ENCODE peak calls at places on chromosomes 1 and 21, in nine cellular contexts. One of them, this sample, is unnamed.

GRCh38 chr21:37908691-37909090 is 7.6 kb downstream of the KCNJ6 start:
- DNase-seq in adrenal gland: no peak
- DNase-seq in ELF-1: no peak
- DNase-seq in naive thymus-derived CD4-positive, alpha-beta T cell: no peak
- DNase-seq in NCI-H2107: no peak
- DNase-seq in stimulated activated CD4-positive, alpha-beta T cell treated with anti-CD3 and anti-CD28 coated beads, Interleukin-4, amount 100 ng/mL, for 48 hours: no peak
- DNase-seq in RWPE2: no peak
- DNase-seq in GM12865: no peak
- DNase-seq in NCI-H1048: no peak
- DNase-seq in this sample: no peak

GRCh38 chr1:31505884-31506497 is 70.3 kb upstream of the TINAGL1 start:
- DNase-seq in adrenal gland: no peak
- DNase-seq in ELF-1: no peak
- DNase-seq in naive thymus-derived CD4-positive, alpha-beta T cell: peak
- DNase-seq in NCI-H2107: no peak
- DNase-seq in stimulated activated CD4-positive, alpha-beta T cell treated with anti-CD3 and anti-CD28 coated beads, Interleukin-4, amount 100 ng/mL, for 48 hours: no peak
- DNase-seq in RWPE2: no peak
- DNase-seq in GM12865: peak
- DNase-seq in NCI-H1048: no peak
- DNase-seq in this sample: peak

GRCh38 chr1:234313171-234313570 is 60.1 kb upstream of the COA6 start:
- DNase-seq in adrenal gland: no peak
- DNase-seq in ELF-1: no peak
- DNase-seq in naive thymus-derived CD4-positive, alpha-beta T cell: no peak
- DNase-seq in NCI-H2107: no peak
- DNase-seq in stimulated activated CD4-positive, alpha-beta T cell treated with anti-CD3 and anti-CD28 coated beads, Interleukin-4, amount 100 ng/mL, for 48 hours: peak
- DNase-seq in RWPE2: no peak
- DNase-seq in GM12865: no peak
- DNase-seq in NCI-H1048: no peak
- DNase-seq in this sample: no peak

GRCh38 chr1:233331676-233332519 is 4.4 kb downstream of the MAP3K21 start:
- DNase-seq in adrenal gland: no peak
- DNase-seq in ELF-1: no peak
- DNase-seq in naive thymus-derived CD4-positive, alpha-beta T cell: no peak
- DNase-seq in NCI-H2107: no peak
- DNase-seq in stimulated activated CD4-positive, alpha-beta T cell treated with anti-CD3 and anti-CD28 coated beads, Interleukin-4, amount 100 ng/mL, for 48 hours: no peak
- DNase-seq in RWPE2: no peak
- DNase-seq in GM12865: no peak
- DNase-seq in NCI-H1048: no peak
- DNase-seq in this sample: no peak

GRCh38 chr1:204409111-204409510 is 2.5 kb downstream of the PPP1R15B start:
- DNase-seq in adrenal gland: no peak
- DNase-seq in ELF-1: no peak
- DNase-seq in naive thymus-derived CD4-positive, alpha-beta T cell: no peak
- DNase-seq in NCI-H2107: no peak
- DNase-seq in stimulated activated CD4-positive, alpha-beta T cell treated with anti-CD3 and anti-CD28 coated beads, Interleukin-4, amount 100 ng/mL, for 48 hours: no peak
- DNase-seq in RWPE2: no peak
- DNase-seq in GM12865: no peak
- DNase-seq in NCI-H1048: no peak
- DNase-seq in this sample: peak

GRCh38 chr1:64955093-64956066 is 11.0 kb downstream of the JAK1 start:
- DNase-seq in adrenal gland: no peak
- DNase-seq in ELF-1: no peak
- DNase-seq in naive thymus-derived CD4-positive, alpha-beta T cell: no peak
- DNase-seq in NCI-H2107: no peak
- DNase-seq in stimulated activated CD4-positive, alpha-beta T cell treated with anti-CD3 and anti-CD28 coated beads, Interleukin-4, amount 100 ng/mL, for 48 hours: no peak
- DNase-seq in RWPE2: no peak
- DNase-seq in GM12865: no peak
- DNase-seq in NCI-H1048: no peak
- DNase-seq in this sample: no peak

GRCh38 chr1:40886318-40887011 is 24.3 kb upstream of the CITED4 start:
- DNase-seq in adrenal gland: no peak
- DNase-seq in ELF-1: no peak
- DNase-seq in naive thymus-derived CD4-positive, alpha-beta T cell: no peak
- DNase-seq in NCI-H2107: no peak
- DNase-seq in stimulated activated CD4-positive, alpha-beta T cell treated with anti-CD3 and anti-CD28 coated beads, Interleukin-4, amount 100 ng/mL, for 48 hours: no peak
- DNase-seq in RWPE2: peak
- DNase-seq in GM12865: no peak
- DNase-seq in NCI-H1048: no peak
- DNase-seq in this sample: no peak

GRCh38 chr1:24201941-24202440 is 14.9 kb upstream of the IFNLR1 start:
- DNase-seq in adrenal gland: peak
- DNase-seq in ELF-1: peak
- DNase-seq in naive thymus-derived CD4-positive, alpha-beta T cell: peak
- DNase-seq in NCI-H2107: peak
- DNase-seq in stimulated activated CD4-positive, alpha-beta T cell treated with anti-CD3 and anti-CD28 coated beads, Interleukin-4, amount 100 ng/mL, for 48 hours: peak
- DNase-seq in RWPE2: peak
- DNase-seq in GM12865: peak
- DNase-seq in NCI-H1048: peak
- DNase-seq in this sample: peak

GRCh38 chr21:46248827-46249226 is 20.3 kb upstream of the LSS start:
- DNase-seq in adrenal gland: no peak
- DNase-seq in ELF-1: no peak
- DNase-seq in naive thymus-derived CD4-positive, alpha-beta T cell: no peak
- DNase-seq in NCI-H2107: no peak
- DNase-seq in stimulated activated CD4-positive, alpha-beta T cell treated with anti-CD3 and anti-CD28 coated beads, Interleukin-4, amount 100 ng/mL, for 48 hours: no peak
- DNase-seq in RWPE2: no peak
- DNase-seq in GM12865: no peak
- DNase-seq in NCI-H1048: no peak
- DNase-seq in this sample: no peak

GRCh38 chr1:235013512-235013911 is 115.1 kb downstream of the TOMM20 start:
- DNase-seq in adrenal gland: peak
- DNase-seq in ELF-1: no peak
- DNase-seq in naive thymus-derived CD4-positive, alpha-beta T cell: no peak
- DNase-seq in NCI-H2107: no peak
- DNase-seq in stimulated activated CD4-positive, alpha-beta T cell treated with anti-CD3 and anti-CD28 coated beads, Interleukin-4, amount 100 ng/mL, for 48 hours: no peak
- DNase-seq in RWPE2: no peak
- DNase-seq in GM12865: no peak
- DNase-seq in NCI-H1048: no peak
- DNase-seq in this sample: no peak

GRCh38 chr1:44029911-44030605 is 1.2 kb downstream of the SLC6A9 start:
- DNase-seq in adrenal gland: peak
- DNase-seq in ELF-1: peak
- DNase-seq in naive thymus-derived CD4-positive, alpha-beta T cell: peak
- DNase-seq in NCI-H2107: peak
- DNase-seq in stimulated activated CD4-positive, alpha-beta T cell treated with anti-CD3 and anti-CD28 coated beads, Interleukin-4, amount 100 ng/mL, for 48 hours: peak
- DNase-seq in RWPE2: peak
- DNase-seq in GM12865: peak
- DNase-seq in NCI-H1048: peak
- DNase-seq in this sample: peak